ENCODE peak calls at places on chromosomes 1 and 21, in five cellular contexts. One of them, this sample, is unnamed.
A peak's percentile ranks its signal among the peaks of the same experiment; 100 is the strongest.

GRCh38 chr1:117615474-117615873 is 9.6 kb downstream of the TENT5C start:
- DNase-seq in mesendoderm: no peak
- DNase-seq in DND-41: peak; percentile 89
- DNase-seq in cardiac muscle cell: no peak
- DNase-seq in left ventricle myocardium inferior: no peak
- DNase-seq in this sample: no peak

GRCh38 chr21:40153351-40153750 is 286.1 kb downstream of the PCP4 start:
- DNase-seq in DND-41: no peak
- DNase-seq in left ventricle myocardium inferior: no peak
- DNase-seq in cardiac muscle cell: no peak
- DNase-seq in mesendoderm: no peak
- DNase-seq in this sample: no peak

GRCh38 chr1:6471969-6472368 is 6.0 kb upstream of the TNFRSF25 start:
- DNase-seq in mesendoderm: no peak
- DNase-seq in left ventricle myocardium inferior: no peak
- DNase-seq in cardiac muscle cell: no peak
- DNase-seq in DND-41: no peak
- DNase-seq in this sample: no peak

GRCh38 chr1:25819496-25820246 is at the start of gene MTFR1L:
- DNase-seq in mesendoderm: peak; percentile 90
- DNase-seq in left ventricle myocardium inferior: peak; percentile 90
- DNase-seq in cardiac muscle cell: peak; percentile 79
- DNase-seq in DND-41: peak; percentile 91
- DNase-seq in this sample: peak; percentile 83

GRCh38 chr1:3352952-3353331 is 101.5 kb upstream of the ARHGEF16 start:
- DNase-seq in left ventricle myocardium inferior: peak; percentile 71
- DNase-seq in DND-41: no peak
- DNase-seq in cardiac muscle cell: peak; percentile 77
- DNase-seq in mesendoderm: no peak
- DNase-seq in this sample: no peak

GRCh38 chr1:151187205-151187604 is 2.8 kb downstream of the VPS72 start:
- DNase-seq in DND-41: no peak
- DNase-seq in cardiac muscle cell: no peak
- DNase-seq in mesendoderm: no peak
- DNase-seq in left ventricle myocardium inferior: no peak
- DNase-seq in this sample: no peak

GRCh38 chr1:99266731-99267130 is 2.4 kb downstream of the PLPPR4 start:
- DNase-seq in mesendoderm: no peak
- DNase-seq in cardiac muscle cell: peak; percentile 2
- DNase-seq in left ventricle myocardium inferior: no peak
- DNase-seq in DND-41: no peak
- DNase-seq in this sample: no peak

GRCh38 chr1:66564250-66564649 is 30.3 kb downstream of the SGIP1 start:
- DNase-seq in cardiac muscle cell: peak; percentile 97
- DNase-seq in left ventricle myocardium inferior: no peak
- DNase-seq in DND-41: no peak
- DNase-seq in mesendoderm: no peak
- DNase-seq in this sample: no peak

GRCh38 chr1:177945943-177946650 is 23.8 kb downstream of the SEC16B start:
- DNase-seq in DND-41: peak; percentile 65
- DNase-seq in left ventricle myocardium inferior: peak; percentile 44
- DNase-seq in mesendoderm: peak; percentile 79
- DNase-seq in cardiac muscle cell: peak; percentile 75
- DNase-seq in this sample: peak; percentile 17

GRCh38 chr1:200233393-200233792 is 176.4 kb downstream of the ZNF281 start:
- DNase-seq in cardiac muscle cell: no peak
- DNase-seq in DND-41: no peak
- DNase-seq in left ventricle myocardium inferior: no peak
- DNase-seq in mesendoderm: peak; percentile 43
- DNase-seq in this sample: no peak

GRCh38 chr1:24108334-24109165 is 3.4 kb downstream of the MYOM3 start:
- DNase-seq in DND-41: no peak
- DNase-seq in cardiac muscle cell: peak; percentile 74
- DNase-seq in mesendoderm: no peak
- DNase-seq in left ventricle myocardium inferior: no peak
- DNase-seq in this sample: peak; percentile 70

GRCh38 chr1:26923711-26924110 is 2.2 kb downstream of the NUDC start:
- DNase-seq in DND-41: no peak
- DNase-seq in mesendoderm: no peak
- DNase-seq in left ventricle myocardium inferior: no peak
- DNase-seq in cardiac muscle cell: peak; percentile 26
- DNase-seq in this sample: no peak

GRCh38 chr1:202046227-202046626 is 35.8 kb downstream of the ELF3 start:
- DNase-seq in DND-41: no peak
- DNase-seq in left ventricle myocardium inferior: no peak
- DNase-seq in mesendoderm: no peak
- DNase-seq in cardiac muscle cell: no peak
- DNase-seq in this sample: no peak

GRCh38 chr1:35573198-35573775 is at the start of gene TFAP2E:
- DNase-seq in mesendoderm: peak; percentile 45
- DNase-seq in DND-41: no peak
- DNase-seq in left ventricle myocardium inferior: no peak
- DNase-seq in cardiac muscle cell: peak; percentile 41
- DNase-seq in this sample: peak; percentile 5

GRCh38 chr21:45466330-45467220 is 61.6 kb downstream of the COL18A1 start:
- DNase-seq in cardiac muscle cell: no peak
- DNase-seq in DND-41: no peak
- DNase-seq in mesendoderm: no peak
- DNase-seq in left ventricle myocardium inferior: peak; percentile 11
- DNase-seq in this sample: no peak

GRCh38 chr1:61081637-61082335 is 575 bp upstream of the NFIA start:
- DNase-seq in mesendoderm: peak; percentile 60
- DNase-seq in DND-41: no peak
- DNase-seq in cardiac muscle cell: peak; percentile 83
- DNase-seq in left ventricle myocardium inferior: peak; percentile 51
- DNase-seq in this sample: peak; percentile 46

GRCh38 chr1:205590777-205591513 is 40.9 kb downstream of the ELK4 start:
- DNase-seq in DND-41: no peak
- DNase-seq in left ventricle myocardium inferior: no peak
- DNase-seq in mesendoderm: no peak
- DNase-seq in cardiac muscle cell: no peak
- DNase-seq in this sample: no peak

GRCh38 chr21:35641271-35642016 is 418.9 kb downstream of the SETD4 start:
- DNase-seq in left ventricle myocardium inferior: no peak
- DNase-seq in mesendoderm: no peak
- DNase-seq in DND-41: no peak
- DNase-seq in cardiac muscle cell: no peak
- DNase-seq in this sample: no peak

GRCh38 chr1:20732588-20733360 is at the start of gene SH2D5:
- DNase-seq in mesendoderm: peak; percentile 93
- DNase-seq in cardiac muscle cell: peak; percentile 95
- DNase-seq in DND-41: no peak
- DNase-seq in left ventricle myocardium inferior: peak; percentile 36
- DNase-seq in this sample: peak; percentile 77

GRCh38 chr1:212470059-212470458 is 37.3 kb downstream of the NENF start:
- DNase-seq in mesendoderm: no peak
- DNase-seq in left ventricle myocardium inferior: peak; percentile 71
- DNase-seq in cardiac muscle cell: peak; percentile 99
- DNase-seq in DND-41: no peak
- DNase-seq in this sample: peak; percentile 75

GRCh38 chr1:208233546-208233945 is 10.6 kb downstream of the PLXNA2 start:
- DNase-seq in mesendoderm: peak; percentile 87
- DNase-seq in cardiac muscle cell: no peak
- DNase-seq in left ventricle myocardium inferior: no peak
- DNase-seq in DND-41: no peak
- DNase-seq in this sample: no peak

GRCh38 chr1:31510853-31511789 is 65.2 kb upstream of the TINAGL1 start:
- DNase-seq in DND-41: no peak
- DNase-seq in cardiac muscle cell: no peak
- DNase-seq in mesendoderm: peak; percentile 72
- DNase-seq in left ventricle myocardium inferior: no peak
- DNase-seq in this sample: no peak

GRCh38 chr1:31515936-31516335 is 60.4 kb upstream of the TINAGL1 start:
- DNase-seq in mesendoderm: no peak
- DNase-seq in left ventricle myocardium inferior: no peak
- DNase-seq in DND-41: no peak
- DNase-seq in cardiac muscle cell: no peak
- DNase-seq in this sample: no peak

GRCh38 chr1:31511848-31512615 is 64.3 kb upstream of the TINAGL1 start:
- DNase-seq in left ventricle myocardium inferior: no peak
- DNase-seq in DND-41: no peak
- DNase-seq in cardiac muscle cell: no peak
- DNase-seq in mesendoderm: peak; percentile 58
- DNase-seq in this sample: no peak

GRCh38 chr1:31515061-31515775 is 61.1 kb upstream of the TINAGL1 start:
- DNase-seq in left ventricle myocardium inferior: no peak
- DNase-seq in DND-41: no peak
- DNase-seq in cardiac muscle cell: no peak
- DNase-seq in mesendoderm: no peak
- DNase-seq in this sample: no peak

GRCh38 chr1:31514117-31514516 is 62.2 kb upstream of the TINAGL1 start:
- DNase-seq in DND-41: no peak
- DNase-seq in cardiac muscle cell: no peak
- DNase-seq in left ventricle myocardium inferior: no peak
- DNase-seq in mesendoderm: no peak
- DNase-seq in this sample: no peak
- H3K27me3 ChIP-seq in DND-41: no peaks in the 10 kb centered on the region
- H3K27me3 ChIP-seq in cardiac muscle cell: no peaks in the 10 kb centered on the region
- H3K27me3 ChIP-seq in left ventricle myocardium inferior: peaks cover 18% of the 10 kb centered on the region
- H3K27me3 ChIP-seq in mesendoderm: no peaks in the 10 kb centered on the region
- H3K27me3 ChIP-seq in this sample: no peaks in the 10 kb centered on the region

GRCh38 chr1:923131-923990 is at the start of gene SAMD11:
- DNase-seq in mesendoderm: peak; percentile 86
- DNase-seq in DND-41: peak; percentile 85
- DNase-seq in left ventricle myocardium inferior: peak; percentile 92
- DNase-seq in cardiac muscle cell: peak; percentile 91
- DNase-seq in this sample: peak; percentile 77

GRCh38 chr1:919271-919872 is 4.4 kb upstream of the SAMD11 start:
- DNase-seq in cardiac muscle cell: no peak
- DNase-seq in DND-41: no peak
- DNase-seq in mesendoderm: no peak
- DNase-seq in left ventricle myocardium inferior: no peak
- DNase-seq in this sample: no peak

GRCh38 chr1:920008-920407 is 3.7 kb upstream of the SAMD11 start:
- DNase-seq in mesendoderm: no peak
- DNase-seq in left ventricle myocardium inferior: no peak
- DNase-seq in DND-41: no peak
- DNase-seq in cardiac muscle cell: no peak
- DNase-seq in this sample: no peak

GRCh38 chr1:920506-920905 is 3.2 kb upstream of the SAMD11 start:
- DNase-seq in cardiac muscle cell: no peak
- DNase-seq in left ventricle myocardium inferior: no peak
- DNase-seq in DND-41: no peak
- DNase-seq in mesendoderm: no peak
- DNase-seq in this sample: no peak

GRCh38 chr1:921011-921837 is 2.5 kb upstream of the SAMD11 start:
- DNase-seq in left ventricle myocardium inferior: peak; percentile 70
- DNase-seq in DND-41: peak; percentile 69
- DNase-seq in cardiac muscle cell: peak; percentile 79
- DNase-seq in mesendoderm: peak; percentile 89
- DNase-seq in this sample: peak; percentile 51
- H3K27me3 ChIP-seq in left ventricle myocardium inferior: peaks cover 100% of the 10 kb centered on the region
- H3K27me3 ChIP-seq in DND-41: peaks cover 73% of the 10 kb centered on the region
- H3K27me3 ChIP-seq in cardiac muscle cell: peaks cover 8% of the 10 kb centered on the region
- H3K27me3 ChIP-seq in mesendoderm: peaks cover 6% of the 10 kb centered on the region
- H3K27me3 ChIP-seq in this sample: peaks cover 25% of the 10 kb centered on the region

DNA sequence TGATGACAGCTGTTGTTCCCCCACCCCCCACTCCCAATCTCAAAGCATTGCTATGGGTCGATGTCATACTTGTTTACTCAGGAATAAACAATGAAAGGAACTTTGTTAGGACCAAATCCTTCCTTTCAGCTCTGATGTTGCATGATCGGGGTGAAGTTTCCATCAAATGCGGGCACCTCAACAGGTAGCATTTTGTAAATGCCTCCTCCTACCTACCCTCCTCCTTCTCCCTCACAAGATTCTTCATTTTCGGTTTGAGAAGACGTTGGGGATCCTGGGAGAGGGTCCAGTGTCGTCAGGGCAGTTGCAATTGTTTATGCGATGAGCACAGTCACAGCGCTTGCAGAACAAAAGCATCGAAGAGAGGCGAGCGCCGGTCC is 758 bp upstream of the HUNK start:
- DNase-seq in mesendoderm: no peak
- DNase-seq in DND-41: no peak
- DNase-seq in left ventricle myocardium inferior: no peak
- DNase-seq in cardiac muscle cell: no peak
- DNase-seq in this sample: no peak
- H3K27me3 ChIP-seq in mesendoderm: no peaks in the 10 kb centered on the region
- H3K27me3 ChIP-seq in DND-41: peaks cover 7% of the 10 kb centered on the region
- H3K27me3 ChIP-seq in left ventricle myocardium inferior: peaks cover 84% of the 10 kb centered on the region
- H3K27me3 ChIP-seq in cardiac muscle cell: peaks cover 31% of the 10 kb centered on the region
- H3K27me3 ChIP-seq in this sample: peaks cover 35% of the 10 kb centered on the region

GRCh38 chr1:197440730-197441129 is 172.7 kb downstream of the CRB1 start:
- DNase-seq in DND-41: no peak
- DNase-seq in mesendoderm: no peak
- DNase-seq in cardiac muscle cell: peak; percentile 74
- DNase-seq in left ventricle myocardium inferior: no peak
- DNase-seq in this sample: no peak
- H3K27me3 ChIP-seq in DND-41: no peaks in the 10 kb centered on the region
- H3K27me3 ChIP-seq in mesendoderm: no peaks in the 10 kb centered on the region
- H3K27me3 ChIP-seq in cardiac muscle cell: no peaks in the 10 kb centered on the region
- H3K27me3 ChIP-seq in left ventricle myocardium inferior: no peaks in the 10 kb centered on the region
- H3K27me3 ChIP-seq in this sample: no peaks in the 10 kb centered on the region

GRCh38 chr1:110150330-110151174 is at the start of gene SLC6A17:
- DNase-seq in left ventricle myocardium inferior: no peak
- DNase-seq in DND-41: no peak
- DNase-seq in cardiac muscle cell: peak; percentile 55
- DNase-seq in mesendoderm: peak; percentile 39
- DNase-seq in this sample: no peak
- H3K27me3 ChIP-seq in left ventricle myocardium inferior: peaks cover 100% of the 10 kb centered on the region
- H3K27me3 ChIP-seq in DND-41: peaks cover 21% of the 10 kb centered on the region
- H3K27me3 ChIP-seq in cardiac muscle cell: peaks cover 100% of the 10 kb centered on the region
- H3K27me3 ChIP-seq in mesendoderm: peaks cover 36% of the 10 kb centered on the region
- H3K27me3 ChIP-seq in this sample: peaks cover 47% of the 10 kb centered on the region

This sample was measured in gastrocnemius medialis.